ENCODE peak calls at places on chromosomes 2 and 18, in five cellular contexts. One of them, this sample, is unnamed.
A peak's percentile ranks its signal among the peaks of the same experiment; 100 is the strongest.

GRCh38 chr2:239891692-239892091 is 133.4 kb downstream of the NDUFA10 start:
- DNase-seq in A549: no peak
- DNase-seq in small intestine: no peak
- DNase-seq in mesenchymal stem cell: no peak
- DNase-seq in right cardiac atrium: no peak
- DNase-seq in this sample: no peak

GRCh38 chr2:26536371-26537068 is 58.6 kb upstream of the OTOF start:
- DNase-seq in A549: no peak
- DNase-seq in small intestine: no peak
- DNase-seq in mesenchymal stem cell: no peak
- DNase-seq in right cardiac atrium: no peak
- DNase-seq in this sample: no peak

GRCh38 chr2:49351531-49351930 is 197.2 kb upstream of the FSHR start:
- DNase-seq in A549: no peak
- DNase-seq in small intestine: no peak
- DNase-seq in mesenchymal stem cell: peak; percentile 1
- DNase-seq in right cardiac atrium: no peak
- DNase-seq in this sample: no peak

GRCh38 chr2:134372611-134373131 is 118.8 kb downstream of the MGAT5 start:
- DNase-seq in A549: no peak
- DNase-seq in small intestine: no peak
- DNase-seq in mesenchymal stem cell: peak; percentile 84
- DNase-seq in right cardiac atrium: peak; percentile 76
- DNase-seq in this sample: peak; percentile 66

GRCh38 chr2:182866095-182866460 is 359 bp downstream of the FRZB start:
- DNase-seq in A549: no peak
- DNase-seq in small intestine: no peak
- DNase-seq in mesenchymal stem cell: peak; percentile 48
- DNase-seq in right cardiac atrium: peak; percentile 71
- DNase-seq in this sample: peak; percentile 25

GRCh38 chr2:29644949-29645348 is 276.4 kb downstream of the ALK start:
- DNase-seq in A549: no peak
- DNase-seq in small intestine: no peak
- DNase-seq in mesenchymal stem cell: no peak
- DNase-seq in right cardiac atrium: no peak
- DNase-seq in this sample: no peak

GRCh38 chr2:237264480-237265219 is 149.3 kb downstream of the COL6A3 start:
- DNase-seq in A549: no peak
- DNase-seq in small intestine: no peak
- DNase-seq in mesenchymal stem cell: no peak
- DNase-seq in right cardiac atrium: peak; percentile 60
- DNase-seq in this sample: peak; percentile 88

GRCh38 chr2:1728821-1729220 is 15.5 kb downstream of the PXDN start:
- DNase-seq in A549: no peak
- DNase-seq in small intestine: no peak
- DNase-seq in mesenchymal stem cell: peak; percentile 77
- DNase-seq in right cardiac atrium: peak; percentile 72
- DNase-seq in this sample: peak; percentile 79

GRCh38 chr2:239438968-239439367 is 38.1 kb upstream of the HDAC4 start:
- DNase-seq in A549: no peak
- DNase-seq in small intestine: no peak
- DNase-seq in mesenchymal stem cell: no peak
- DNase-seq in right cardiac atrium: no peak
- DNase-seq in this sample: no peak

GRCh38 chr2:1633936-1634587 is 110.3 kb downstream of the PXDN start:
- DNase-seq in A549: no peak
- DNase-seq in small intestine: no peak
- DNase-seq in mesenchymal stem cell: no peak
- DNase-seq in right cardiac atrium: no peak
- DNase-seq in this sample: no peak

GRCh38 chr2:29066989-29067605 is 7.2 kb downstream of the PCARE start:
- DNase-seq in A549: no peak
- DNase-seq in small intestine: no peak
- DNase-seq in mesenchymal stem cell: no peak
- DNase-seq in right cardiac atrium: peak; percentile 68
- DNase-seq in this sample: no peak

GRCh38 chr2:45651415-45652089 is at the start of gene PRKCE:
- DNase-seq in A549: peak; percentile 42
- DNase-seq in small intestine: peak; percentile 60
- DNase-seq in mesenchymal stem cell: peak; percentile 48
- DNase-seq in right cardiac atrium: peak; percentile 80
- DNase-seq in this sample: peak; percentile 18

GRCh38 chr2:57937456-57937855 is 109.2 kb upstream of the VRK2 start:
- DNase-seq in A549: no peak
- DNase-seq in small intestine: no peak
- DNase-seq in mesenchymal stem cell: peak; percentile 36
- DNase-seq in right cardiac atrium: no peak
- DNase-seq in this sample: peak; percentile 17

GRCh38 chr2:173432049-173432754 is 77.5 kb downstream of the CDCA7 start:
- DNase-seq in A549: peak; percentile 11
- DNase-seq in small intestine: no peak
- DNase-seq in mesenchymal stem cell: no peak
- DNase-seq in right cardiac atrium: no peak
- DNase-seq in this sample: peak; percentile 70

GRCh38 chr2:31729442-31730092 is 148.8 kb upstream of the SRD5A2 start:
- DNase-seq in A549: peak; percentile 66
- DNase-seq in small intestine: peak; percentile 30
- DNase-seq in mesenchymal stem cell: peak; percentile 1
- DNase-seq in right cardiac atrium: no peak
- DNase-seq in this sample: peak; percentile 55

GRCh38 chr2:59774821-59775463 is 778.5 kb downstream of the BCL11A start:
- DNase-seq in A549: no peak
- DNase-seq in small intestine: no peak
- DNase-seq in mesenchymal stem cell: no peak
- DNase-seq in right cardiac atrium: no peak
- DNase-seq in this sample: no peak

GRCh38 chr18:76274470-76275289 is 220.4 kb downstream of the ZNF516 start:
- DNase-seq in A549: peak; percentile 11
- DNase-seq in small intestine: peak; percentile 28
- DNase-seq in mesenchymal stem cell: no peak
- DNase-seq in right cardiac atrium: peak; percentile 64
- DNase-seq in this sample: no peak

GRCh38 chr2:72932045-72932444 is 14.7 kb downstream of the EMX1 start:
- DNase-seq in A549: no peak
- DNase-seq in small intestine: no peak
- DNase-seq in mesenchymal stem cell: no peak
- DNase-seq in right cardiac atrium: peak; percentile 20
- DNase-seq in this sample: peak; percentile 41

GRCh38 chr2:84947010-84947593 is 23.9 kb upstream of the KCMF1 start:
- DNase-seq in A549: no peak
- DNase-seq in small intestine: no peak
- DNase-seq in mesenchymal stem cell: no peak
- DNase-seq in right cardiac atrium: no peak
- DNase-seq in this sample: no peak
- H3K4me3 ChIP-seq in A549: no peak overlapping the region
- H3K4me3 ChIP-seq in small intestine: no peak overlapping the region
- H3K4me3 ChIP-seq in mesenchymal stem cell: no peak overlapping the region
- H3K4me3 ChIP-seq in right cardiac atrium: no peak overlapping the region
- H3K4me3 ChIP-seq in this sample: no peak overlapping the region

GRCh38 chr18:68713131-68713530 is 1.8 kb downstream of the TMX3 start:
- DNase-seq in A549: no peak
- DNase-seq in small intestine: no peak
- DNase-seq in mesenchymal stem cell: no peak
- DNase-seq in right cardiac atrium: no peak
- DNase-seq in this sample: no peak
- H3K4me3 ChIP-seq in A549: no peak overlapping the region
- H3K4me3 ChIP-seq in small intestine: no peak overlapping the region
- H3K4me3 ChIP-seq in mesenchymal stem cell: no peak overlapping the region
- H3K4me3 ChIP-seq in right cardiac atrium: no peak overlapping the region
- H3K4me3 ChIP-seq in this sample: no peak overlapping the region

DNA sequence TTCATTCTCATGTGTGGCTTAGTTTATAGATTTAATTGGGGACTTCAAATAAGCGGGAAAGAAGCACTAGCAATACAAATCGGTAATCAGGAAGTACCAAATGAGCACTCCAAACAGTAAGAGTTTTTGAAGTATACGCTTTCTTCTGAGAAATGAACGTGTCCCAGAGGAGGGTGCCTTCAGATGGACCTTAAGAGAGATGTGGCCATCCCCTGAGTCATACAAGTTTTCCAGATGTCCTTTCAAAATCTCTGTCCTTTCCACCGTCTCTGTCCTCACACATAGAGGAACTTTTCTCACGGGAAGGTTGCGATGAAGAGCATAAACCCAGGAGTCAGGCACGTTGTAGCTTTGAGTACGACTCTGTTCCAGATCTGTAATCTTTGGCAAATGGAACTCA is 1.7 kb upstream of the SMAD2 start:
- DNase-seq in A549: no peak
- DNase-seq in small intestine: no peak
- DNase-seq in mesenchymal stem cell: no peak
- DNase-seq in right cardiac atrium: no peak
- DNase-seq in this sample: no peak
- H3K4me3 ChIP-seq in A549: peak overlapping the region; percentile 87
- H3K4me3 ChIP-seq in small intestine: no peak overlapping the region
- H3K4me3 ChIP-seq in mesenchymal stem cell: no peak overlapping the region
- H3K4me3 ChIP-seq in right cardiac atrium: no peak overlapping the region
- H3K4me3 ChIP-seq in this sample: no peak overlapping the region

GRCh38 chr2:444937-445884 is 157.3 kb upstream of the ALKAL2 start:
- DNase-seq in A549: no peak
- DNase-seq in small intestine: no peak
- DNase-seq in mesenchymal stem cell: no peak
- DNase-seq in right cardiac atrium: no peak
- DNase-seq in this sample: no peak
- H3K4me3 ChIP-seq in A549: no peak overlapping the region
- H3K4me3 ChIP-seq in small intestine: no peak overlapping the region
- H3K4me3 ChIP-seq in mesenchymal stem cell: no peak overlapping the region
- H3K4me3 ChIP-seq in right cardiac atrium: no peak overlapping the region
- H3K4me3 ChIP-seq in this sample: no peak overlapping the region

GRCh38 chr2:159124931-159125467 is 156.6 kb downstream of the TANC1 start:
- DNase-seq in A549: no peak
- DNase-seq in small intestine: peak; percentile 69
- DNase-seq in mesenchymal stem cell: no peak
- DNase-seq in right cardiac atrium: no peak
- DNase-seq in this sample: peak; percentile 28
- H3K4me3 ChIP-seq in A549: no peak overlapping the region
- H3K4me3 ChIP-seq in small intestine: no peak overlapping the region
- H3K4me3 ChIP-seq in mesenchymal stem cell: no peak overlapping the region
- H3K4me3 ChIP-seq in right cardiac atrium: no peak overlapping the region
- H3K4me3 ChIP-seq in this sample: no peak overlapping the region

GRCh38 chr2:217901400-217901799 is 101.4 kb downstream of the TNS1 start:
- DNase-seq in A549: no peak
- DNase-seq in small intestine: no peak
- DNase-seq in mesenchymal stem cell: no peak
- DNase-seq in right cardiac atrium: no peak
- DNase-seq in this sample: no peak

GRCh38 chr2:217897816-217898806 is 104.7 kb downstream of the TNS1 start:
- DNase-seq in A549: no peak
- DNase-seq in small intestine: peak; percentile 19
- DNase-seq in mesenchymal stem cell: no peak
- DNase-seq in right cardiac atrium: peak; percentile 78
- DNase-seq in this sample: no peak

GRCh38 chr2:217900780-217901360 is 101.9 kb downstream of the TNS1 start:
- DNase-seq in A549: no peak
- DNase-seq in small intestine: no peak
- DNase-seq in mesenchymal stem cell: no peak
- DNase-seq in right cardiac atrium: no peak
- DNase-seq in this sample: no peak

GRCh38 chr2:217900010-217900779 is 102.6 kb downstream of the TNS1 start:
- DNase-seq in A549: peak; percentile 46
- DNase-seq in small intestine: no peak
- DNase-seq in mesenchymal stem cell: no peak
- DNase-seq in right cardiac atrium: no peak
- DNase-seq in this sample: no peak

DNA sequence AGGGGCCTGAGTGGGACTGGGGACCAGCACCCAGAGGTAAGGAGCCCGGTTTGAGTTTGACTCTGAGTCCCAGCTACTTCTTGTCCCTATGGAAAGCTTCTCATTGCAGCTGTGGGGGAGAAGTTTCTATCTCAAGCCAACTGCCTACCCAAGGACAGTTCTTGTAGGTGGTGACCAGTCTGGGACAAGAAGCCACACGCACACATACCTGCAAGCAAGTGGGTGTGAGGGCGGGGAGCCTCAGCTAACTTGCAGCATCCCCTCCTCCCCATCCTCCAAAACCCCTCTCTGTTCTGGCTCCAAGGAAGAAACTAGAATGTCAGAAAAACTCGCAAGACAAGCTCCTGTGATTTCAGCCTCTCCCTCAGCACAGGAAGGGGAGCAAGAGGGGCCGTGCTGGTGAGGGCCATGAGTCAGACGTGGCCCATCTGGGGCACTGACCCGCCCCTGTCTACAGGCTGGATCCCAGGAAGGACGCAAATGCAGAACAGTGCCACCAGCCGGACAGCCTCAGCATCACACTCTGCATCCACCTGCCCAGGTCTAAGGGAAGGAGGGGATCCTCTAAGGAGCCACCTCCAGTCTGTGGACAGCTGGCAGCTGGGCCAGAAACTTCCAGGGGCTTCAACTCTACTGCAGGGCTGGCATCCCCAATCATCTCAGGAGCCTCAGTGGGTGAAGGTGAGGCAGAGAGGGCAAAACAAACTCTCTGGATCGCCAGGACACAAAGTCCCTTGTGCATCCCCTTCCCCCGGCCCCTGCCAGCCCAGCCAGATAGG is 103.4 kb downstream of the TNS1 start:
- DNase-seq in A549: peak; percentile 77
- DNase-seq in small intestine: peak; percentile 41
- DNase-seq in mesenchymal stem cell: peak; percentile 85
- DNase-seq in right cardiac atrium: peak; percentile 86
- DNase-seq in this sample: peak; percentile 86
- H3K4me3 ChIP-seq in A549: no peak overlapping the region
- H3K4me3 ChIP-seq in small intestine: no peak overlapping the region
- H3K4me3 ChIP-seq in mesenchymal stem cell: no peak overlapping the region
- H3K4me3 ChIP-seq in right cardiac atrium: no peak overlapping the region
- H3K4me3 ChIP-seq in this sample: no peak overlapping the region

GRCh38 chr2:24457730-24458129 is 33.3 kb upstream of the NCOA1 start:
- DNase-seq in A549: no peak
- DNase-seq in small intestine: no peak
- DNase-seq in mesenchymal stem cell: no peak
- DNase-seq in right cardiac atrium: no peak
- DNase-seq in this sample: no peak
- H3K4me3 ChIP-seq in A549: no peak overlapping the region
- H3K4me3 ChIP-seq in small intestine: no peak overlapping the region
- H3K4me3 ChIP-seq in mesenchymal stem cell: no peak overlapping the region
- H3K4me3 ChIP-seq in right cardiac atrium: no peak overlapping the region
- H3K4me3 ChIP-seq in this sample: no peak overlapping the region

This sample was measured in choroid plexus epithelial cell.